ENCODE peak calls at places on chromosomes 16 and 17, in six cellular contexts. X, G, J, Z, B and W are unnamed samples.

GRCh38 chr17:15303851-15304250 is 37.5 kb downstream of the TEKT3 start:
- DNase-seq in G (no peak), J (no peak), B (no peak), X (no peak), Z (no peak), W (no peak)

GRCh38 chr17:11264183-11264871 is 23.3 kb downstream of the SHISA6 start:
- DNase-seq in J (no peak), G (no peak), X (no peak), B (no peak), Z (no peak), W (no peak)

GRCh38 chr16:47461598-47462266 is 601 bp downstream of the PHKB start:
- DNase-seq in X (no peak), Z (peak; percentile 41), J (peak; percentile 41), G (no peak), B (peak; percentile 52), W (peak; percentile 48)

GRCh38 chr17:62968445-62968923 is 2.4 kb downstream of the TANC2 start:
- DNase-seq in G (peak; percentile 83), J (peak; percentile 81), B (peak; percentile 93), X (no peak), Z (peak; percentile 61), W (peak; percentile 89)

GRCh38 chr17:39688475-39688835 is 598 bp upstream of the PGAP3 start:
- DNase-seq in B (peak; percentile 30), G (no peak), Z (peak; percentile 97), J (no peak), X (no peak), W (no peak)

GRCh38 chr17:56815711-56816110 is 18.0 kb downstream of the C17orf67 start:
- DNase-seq in X (no peak), Z (no peak), G (no peak), J (no peak), B (peak; percentile 56), W (no peak)

GRCh38 chr17:16926591-16927451 is 45.1 kb downstream of the TNFRSF13B start:
- DNase-seq in J (no peak), B (no peak), Z (no peak), G (no peak), X (no peak), W (no peak)

GRCh38 chr16:13969711-13970110 is 49.8 kb downstream of the ERCC4 start:
- DNase-seq in G (no peak), B (no peak), Z (no peak), J (no peak), X (no peak), W (no peak)

GRCh38 chr16:53511403-53512280 is 8.6 kb upstream of the AKTIP start:
- DNase-seq in G (no peak), J (no peak), B (no peak), Z (peak; percentile 63), X (no peak), W (no peak)

GRCh38 chr16:1167276-1168107 is 14.6 kb downstream of the CACNA1H start:
- DNase-seq in X (no peak), Z (peak; percentile 73), J (no peak), B (no peak), G (no peak), W (no peak)

GRCh38 chr17:14301761-14302401 is 1.0 kb downstream of the HS3ST3B1 start:
- DNase-seq in G (no peak), X (no peak), J (peak; percentile 54), B (peak; percentile 69), Z (peak; percentile 6), W (peak; percentile 70)

GRCh38 chr17:14299261-14300093 is 1.4 kb upstream of the HS3ST3B1 start:
- DNase-seq in Z (peak; percentile 30), B (peak; percentile 78), X (no peak), J (no peak), G (no peak), W (peak; percentile 40)

GRCh38 chr17:14302421-14303099 is 1.7 kb downstream of the HS3ST3B1 start:
- DNase-seq in J (peak; percentile 88), G (peak; percentile 70), Z (peak; percentile 82), B (peak; percentile 96), X (no peak), W (peak; percentile 90)

GRCh38 chr17:14300628-14301278 is at the start of gene HS3ST3B1:
- DNase-seq in X (peak; percentile 98), G (peak; percentile 100), B (peak; percentile 100), Z (peak; percentile 97), J (peak; percentile 93), W (peak; percentile 91)

GRCh38 chr17:14301279-14301760 is 439 bp downstream of the HS3ST3B1 start:
- DNase-seq in X (no peak), Z (peak; percentile 40), B (no peak), J (peak; percentile 44), G (no peak), W (peak; percentile 49)
- TF ChIP-seq CTCF in X (no peak), Z (no peak), B (no peak), J (no peak), G (peak; percentile 2), W (no peak)

DNA sequence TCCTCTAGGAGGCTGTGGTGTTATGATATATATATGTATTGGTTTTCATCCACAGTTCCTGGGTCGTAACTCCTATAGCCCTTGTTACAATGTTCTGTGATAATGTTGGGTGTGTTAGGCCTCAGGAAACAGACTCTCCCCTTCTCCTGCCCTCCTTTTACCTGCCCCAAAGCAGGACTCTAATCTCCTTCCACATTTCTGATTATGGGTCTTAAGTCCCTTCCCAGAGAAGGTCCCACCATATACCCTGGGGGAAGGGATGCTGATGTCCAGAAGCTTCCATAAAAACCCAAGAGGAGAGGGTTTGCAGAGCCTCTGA is 450 bp upstream of the C1QBP start:
- DNase-seq in B (no peak), J (no peak), Z (no peak), G (no peak), X (no peak), W (no peak)
- TF ChIP-seq CTCF in B (no peak), J (no peak), Z (no peak), G (no peak), X (no peak), W (no peak)

DNA sequence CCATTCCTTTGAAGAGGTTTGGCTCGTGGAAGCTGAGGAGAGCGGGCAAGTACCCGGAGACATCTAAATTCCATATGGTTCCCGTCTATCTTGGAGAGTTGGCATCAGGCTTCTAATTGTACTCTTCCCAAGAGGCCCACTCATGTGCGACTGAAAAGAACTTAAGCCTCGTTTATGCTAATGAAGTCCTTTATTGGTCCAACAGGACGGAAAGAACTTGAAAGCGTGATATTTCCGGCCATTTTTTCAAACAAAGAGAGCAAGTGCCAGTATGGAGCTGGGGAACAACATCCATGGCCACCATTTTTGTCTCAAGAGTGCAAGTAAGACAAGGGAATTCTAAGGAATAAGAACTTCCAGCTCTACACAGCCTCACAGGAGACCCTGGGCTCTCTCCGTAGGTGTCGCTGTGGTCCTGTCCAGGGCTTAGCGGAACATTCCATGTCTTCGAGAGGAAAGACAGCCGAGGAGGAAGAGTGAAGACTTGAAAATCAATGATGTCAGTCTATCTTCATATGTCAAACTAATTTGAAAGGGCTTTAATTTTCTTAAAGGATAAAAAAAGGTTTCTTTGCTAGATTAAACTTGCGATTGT is 566.0 kb upstream of the PSMD7 start:
- DNase-seq in X (no peak), Z (no peak), J (no peak), B (no peak), G (no peak), W (no peak)
- TF ChIP-seq CTCF in X (no peak), Z (no peak), J (no peak), B (no peak), G (no peak), W (no peak)

DNA sequence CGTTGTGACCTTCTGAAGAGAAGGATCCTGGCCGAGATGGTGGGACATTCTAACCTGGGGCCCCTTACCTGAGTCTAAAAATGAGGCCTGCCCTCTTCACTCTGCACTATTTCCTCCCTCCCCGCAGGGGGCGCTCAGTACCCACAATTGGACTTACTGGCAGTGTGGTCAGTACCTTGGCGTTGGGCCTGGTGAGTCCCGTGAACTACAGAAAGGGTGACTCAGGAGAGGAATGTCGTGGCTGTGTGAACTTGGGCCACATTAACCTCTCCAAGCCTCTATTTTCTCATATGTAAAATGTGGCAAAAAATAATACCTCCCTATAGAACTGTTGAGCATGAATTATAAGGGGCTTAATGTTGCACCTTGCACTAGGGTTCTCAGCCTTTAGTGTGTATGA is 3.9 kb downstream of the RSAD1 start:
- DNase-seq in G (peak; percentile 90), X (peak; percentile 80), Z (peak; percentile 99), B (peak; percentile 98), J (peak; percentile 84), W (peak; percentile 82)
- TF ChIP-seq CTCF in G (peak; percentile 87), X (peak; percentile 90), Z (peak; percentile 99), B (peak; percentile 90), J (peak; percentile 86), W (peak; percentile 98)

GRCh38 chr17:3867106-3867505 is 21.1 kb upstream of the NCBP3 start:
- DNase-seq in X (no peak), J (no peak), G (no peak), Z (no peak), B (no peak), W (no peak)
- TF ChIP-seq CTCF in X (no peak), J (no peak), G (no peak), Z (no peak), B (no peak), W (no peak)

DNA sequence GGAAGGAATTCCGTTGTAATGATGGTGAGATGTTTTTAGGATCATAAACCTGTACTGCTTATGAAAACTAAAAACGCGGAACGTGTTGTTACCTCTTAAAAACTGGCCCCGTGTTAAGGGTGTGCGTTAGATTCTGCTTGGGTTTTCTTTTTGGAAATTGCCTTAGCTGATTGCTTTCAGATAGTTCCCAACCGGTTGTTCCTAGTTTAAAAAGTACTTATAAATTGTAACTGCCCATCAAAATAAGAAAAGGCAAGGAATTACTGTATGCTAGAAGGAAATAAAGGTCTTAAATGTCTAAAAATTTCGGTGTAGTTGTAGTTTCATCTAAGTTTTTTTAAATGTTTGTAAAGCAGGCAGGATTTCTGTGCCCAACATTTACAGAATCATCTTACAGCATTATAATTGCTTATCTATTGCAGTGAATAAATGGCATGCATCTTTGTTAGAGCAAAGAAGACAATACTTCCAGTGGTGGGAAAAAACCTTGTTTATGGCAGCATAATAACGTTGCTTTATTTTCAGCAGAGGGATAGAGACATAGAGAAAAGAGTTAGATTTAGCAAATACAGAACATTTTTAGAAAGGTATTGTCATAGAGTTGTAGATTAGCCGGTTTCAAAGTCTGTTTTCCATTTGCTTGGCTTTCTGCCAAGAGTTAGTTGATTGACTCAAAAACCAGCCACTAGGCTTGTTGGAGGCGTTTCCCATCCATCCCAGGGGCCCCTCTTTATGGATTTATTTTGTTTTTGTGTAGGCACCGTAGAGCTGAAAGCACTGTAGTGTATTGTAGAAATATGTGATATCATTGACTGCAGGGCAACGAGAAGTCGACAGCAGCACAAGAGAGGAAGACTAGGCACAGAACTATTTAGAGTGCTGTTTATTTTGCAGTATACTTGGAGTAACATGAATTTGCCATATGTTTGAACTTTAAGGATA is 1.7 kb downstream of the PPM1D start:
- DNase-seq in X (no peak), Z (peak; percentile 61), B (peak; percentile 91), G (no peak), J (peak; percentile 59), W (peak; percentile 61)
- TF ChIP-seq CTCF in X (no peak), Z (no peak), B (no peak), G (no peak), J (no peak), W (no peak)